ENCODE peak calls at places on chromosomes 13 and 19, in four cellular contexts. O is HepG2, S is K562, T is GM12878. D is an unnamed sample.

GRCh38 chr19:27746691-27747380 is 1466.1 kb downstream of the UQCRFS1 start:
- DNase-seq in T (no peak), O (no peak), S (peak; percentile 8), D (no peak)

GRCh38 chr19:49701271-49701786 is 10.4 kb downstream of the CPT1C start:
- DNase-seq in S (peak; percentile 54), T (no peak), O (no peak), D (no peak)

GRCh38 chr19:48739835-48740704 is at the start of gene RASIP1:
- DNase-seq in O (no peak), S (no peak), T (no peak), D (peak; percentile 26)

GRCh38 chr19:391726-392374 is 17.1 kb downstream of the C2CD4C start:
- DNase-seq in S (no peak), O (no peak), T (no peak), D (no peak)

GRCh38 chr13:37068962-37069361 is 9.5 kb upstream of the SUPT20H start:
- DNase-seq in O (no peak), T (no peak), S (no peak), D (peak; percentile 15)

GRCh38 chr13:93305886-93306285 is 79.3 kb downstream of the GPC6 start:
- DNase-seq in S (no peak), T (no peak), O (no peak), D (no peak)

GRCh38 chr13:113488283-113488682 is 2.2 kb downstream of the DCUN1D2 start:
- DNase-seq in O (no peak), T (no peak), S (no peak), D (no peak)

GRCh38 chr13:50650936-50651638 is 192.4 kb downstream of the DLEU7 start:
- DNase-seq in O (no peak), T (no peak), S (no peak), D (peak; percentile 79)

GRCh38 chr13:110258876-110259631 is 47.9 kb downstream of the COL4A1 start:
- DNase-seq in T (no peak), S (no peak), O (no peak), D (peak; percentile 92)

GRCh38 chr13:33571618-33572017 is 246.3 kb upstream of the RFC3 start:
- DNase-seq in T (no peak), O (no peak), S (no peak), D (no peak)

DNA sequence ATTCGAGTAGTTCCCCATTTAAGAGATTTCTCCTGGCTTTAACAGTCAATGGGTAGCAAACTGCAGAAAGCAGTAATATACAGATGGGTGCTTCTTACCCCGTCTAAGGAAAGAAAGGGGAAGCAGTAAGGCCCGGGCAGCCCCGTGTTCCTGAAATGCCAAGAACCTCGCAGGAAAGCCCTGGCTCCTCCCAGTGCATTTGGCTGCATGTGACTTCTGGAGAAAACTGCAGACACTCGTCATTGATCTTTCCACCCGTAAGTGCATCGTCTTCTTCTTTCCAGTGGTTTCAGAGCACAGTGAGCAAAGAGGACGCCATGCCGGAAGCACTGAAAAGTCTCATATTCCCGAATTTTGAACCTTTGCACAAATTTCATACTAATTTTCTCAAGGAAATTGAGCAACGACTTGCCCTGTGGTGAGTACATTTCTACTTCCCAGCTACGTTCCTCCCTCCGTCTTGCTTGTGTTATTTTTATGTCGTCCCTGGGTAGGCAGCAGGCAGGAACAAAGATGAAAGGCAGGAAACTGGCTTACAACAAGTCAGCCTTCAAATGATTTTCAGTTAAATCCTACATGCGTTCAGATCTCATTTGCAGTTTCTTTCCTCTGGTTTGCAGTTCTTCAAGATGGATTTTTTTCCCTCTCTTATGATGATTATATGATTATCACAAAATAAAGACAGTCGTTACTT is 165.1 kb downstream of the STK24 start:
- DNase-seq in T (no peak), S (no peak), O (no peak), D (peak; percentile 60)
- H2AFZ ChIP-seq in T (peak overlapping the region; percentile 30), S (no peak overlapping the region), O (no peak overlapping the region), D (peak overlapping the region; percentile 55)

GRCh38 chr19:42512743-42513304 is 15.5 kb downstream of the CEACAM1 start:
- DNase-seq in T (peak; percentile 71), O (no peak), S (no peak), D (no peak)
- TF ChIP-seq MYC in T (no peak), O (no peak), S (no peak), D (no peak)

GRCh38 chr13:45207319-45207718 is 6.5 kb upstream of the KCTD4 start:
- DNase-seq in O (no peak), T (no peak), S (no peak), D (no peak)
- H3K4me3 ChIP-seq in O (no peak overlapping the region), T (no peak overlapping the region), S (no peak overlapping the region), D (no peak overlapping the region)

GRCh38 chr19:37012093-37012745 is 66.0 kb upstream of the ZNF420 start:
- DNase-seq in O (no peak), S (no peak), T (no peak), D (no peak)

GRCh38 chr19:37009871-37010270 is 68.4 kb upstream of the ZNF420 start:
- DNase-seq in O (no peak), T (no peak), S (no peak), D (no peak)

DNA sequence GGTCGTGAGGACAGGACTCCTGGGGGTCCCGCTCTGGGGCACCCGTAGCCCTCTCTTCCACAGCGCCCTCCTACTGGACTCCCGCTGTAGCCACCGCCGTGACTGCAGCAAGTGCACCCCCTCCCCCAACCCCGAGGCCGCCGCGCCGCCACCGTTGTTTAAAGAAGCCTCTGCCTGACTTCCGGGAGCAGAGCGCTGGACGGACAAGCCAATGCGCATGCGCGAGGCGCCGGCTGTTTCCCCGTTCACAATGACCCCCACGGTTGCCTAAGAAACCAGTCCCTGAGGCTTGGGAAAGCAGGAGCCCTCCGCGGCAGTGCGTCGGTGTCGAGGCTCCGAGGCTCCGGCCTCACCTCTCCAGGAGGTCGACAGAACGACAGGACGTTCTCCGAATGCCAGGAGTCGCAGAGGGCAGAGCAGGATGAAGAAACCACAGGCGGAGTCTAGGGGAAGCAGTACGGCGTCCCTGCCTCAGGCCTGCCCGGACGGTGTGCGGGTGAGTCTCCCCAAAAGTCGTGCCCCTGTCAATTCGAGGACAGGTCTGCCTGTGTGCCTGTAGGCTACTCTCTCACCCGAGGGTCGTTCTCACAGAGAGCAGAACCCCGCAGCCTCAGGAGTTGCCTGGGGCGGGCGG is 70.5 kb upstream of the ZNF420 start:
- DNase-seq in O (no peak), S (peak; percentile 53), T (no peak), D (no peak)
- H2AFZ ChIP-seq in O (no peak overlapping the region), S (peak overlapping the region; percentile 76), T (no peak overlapping the region), D (no peak overlapping the region)

DNA sequence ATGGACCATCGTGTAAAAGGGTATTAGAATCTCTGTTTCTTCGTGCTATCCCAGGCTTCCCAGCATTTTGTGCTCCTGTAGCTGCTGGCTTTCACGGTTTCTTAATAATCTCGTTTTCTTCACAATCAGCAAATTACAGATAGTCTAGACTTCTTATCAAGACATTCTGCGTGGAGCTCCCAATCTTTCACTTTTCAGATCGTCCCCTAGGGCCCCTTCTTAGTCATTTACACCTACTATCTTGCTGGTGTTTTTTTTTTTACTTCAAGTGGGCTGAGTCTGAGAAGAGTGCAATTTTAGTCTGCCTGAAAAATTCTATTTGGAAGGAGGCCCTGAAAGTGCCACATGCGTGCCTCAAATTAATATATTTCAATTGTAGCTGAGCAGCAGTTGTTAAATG is 275.1 kb downstream of the SHISA2 start:
- DNase-seq in S (no peak), O (no peak), T (no peak), D (no peak)
- TF ChIP-seq MYC in S (no peak), O (no peak), T (no peak), D (no peak)

D was measured in endothelial cell of umbilical vein.